ENCODE peak calls at places on chromosomes 5 and 9, in five cellular contexts. Z is H7, P is GM12865, A is astrocyte of the spinal cord, K is posterior cingulate gyrus. X is an unnamed sample.
A peak's percentile ranks its signal among the peaks of the same experiment; 100 is the strongest.

GRCh38 chr9:128771094-128771721 is 519 bp downstream of the ZER1 start:
- DNase-seq in Z (no peak), A (no peak), P (peak; percentile 20), K (peak; percentile 12), X (no peak)

GRCh38 chr5:168266016-168266415 is 25.4 kb upstream of the WWC1 start:
- DNase-seq in P (no peak), Z (no peak), K (no peak), A (no peak), X (no peak)

GRCh38 chr5:27315541-27316282 is 277.3 kb upstream of the CDH9 start:
- DNase-seq in K (no peak), Z (peak; percentile 19), A (peak; percentile 75), P (no peak), X (no peak)

GRCh38 chr9:76562511-76562911 is 103.5 kb downstream of the GCNT1 start:
- DNase-seq in Z (no peak), K (no peak), A (peak; percentile 37), P (peak; percentile 33), X (no peak)

GRCh38 chr9:124764774-124765438 is 6.2 kb downstream of the NR6A1 start:
- DNase-seq in A (no peak), P (peak; percentile 73), K (no peak), Z (no peak), X (no peak)

GRCh38 chr5:160209917-160210316 is 19.4 kb upstream of the FABP6 start:
- DNase-seq in A (no peak), P (no peak), Z (no peak), K (no peak), X (no peak)

GRCh38 chr9:22469928-22470544 is 23.4 kb downstream of the DMRTA1 start:
- DNase-seq in A (peak; percentile 49), K (no peak), P (peak; percentile 37), Z (no peak), X (no peak)

GRCh38 chr9:71984388-71985069 is 73.1 kb downstream of the C9orf85 start:
- DNase-seq in Z (no peak), P (no peak), K (no peak), A (peak; percentile 42), X (no peak)

GRCh38 chr5:149435015-149435376 is 55.9 kb upstream of the IL17B start:
- DNase-seq in A (no peak), P (no peak), K (no peak), Z (no peak), X (no peak)

GRCh38 chr5:167147879-167148278 is 1143.6 kb upstream of the WWC1 start:
- DNase-seq in Z (no peak), P (no peak), A (no peak), K (no peak), X (no peak)

GRCh38 chr5:81334304-81335061 is 33.1 kb downstream of the ZCCHC9 start:
- DNase-seq in Z (no peak), K (no peak), A (no peak), P (no peak), X (no peak)

GRCh38 chr5:72036951-72037350 is 70.3 kb upstream of the MAP1B start:
- DNase-seq in A (no peak), Z (peak; percentile 19), K (peak; percentile 13), P (no peak), X (no peak)

GRCh38 chr5:148382961-148383360 is 797 bp upstream of the FBXO38 start:
- DNase-seq in K (no peak), Z (no peak), P (no peak), A (peak; percentile 25), X (peak; percentile 34)

GRCh38 chr9:126520453-126520852 is 93.3 kb upstream of the LMX1B start:
- DNase-seq in A (no peak), K (no peak), Z (no peak), P (no peak), X (no peak)

GRCh38 chr5:160929343-160929742 is 77.3 kb upstream of the ATP10B start:
- DNase-seq in A (no peak), K (no peak), Z (no peak), P (no peak), X (no peak)

X was measured in hippocampal formation.